ENCODE peak calls at places on chromosomes 16 and 17, in seven cellular contexts. P, D, U, L, W, B and C are unnamed samples.

GRCh38 chr17:7293821-7294613 is 422 bp downstream of the YBX2 start:
- DNase-seq in P (no peak), D (peak; percentile 32), U (peak; percentile 64), L (no peak), W (peak; percentile 42), B (no peak), C (no peak)

GRCh38 chr17:6753565-6753964 is 2.3 kb upstream of the XAF1 start:
- DNase-seq in P (no peak), D (no peak), U (no peak), L (no peak), W (no peak), B (no peak), C (no peak)

GRCh38 chr16:11418506-11418905 is 73.2 kb downstream of the RMI2 start:
- DNase-seq in P (no peak), D (no peak), U (no peak), L (no peak), W (no peak), B (no peak), C (no peak)

GRCh38 chr17:50577451-50577954 is 17.0 kb downstream of the CACNA1G start:
- DNase-seq in P (no peak), D (no peak), U (no peak), L (no peak), W (no peak), B (no peak), C (no peak)

GRCh38 chr16:84718-85452 is 6.9 kb downstream of the MPG start:
- DNase-seq in P (peak; percentile 97), D (peak; percentile 37), U (peak; percentile 97), L (no peak), W (peak; percentile 80), B (no peak), C (peak; percentile 79)

GRCh38 chr17:33342025-33342424 is 48.9 kb upstream of the ASIC2 start:
- DNase-seq in P (no peak), D (no peak), U (no peak), L (no peak), W (no peak), B (no peak), C (no peak)

GRCh38 chr17:28160610-28161009 is 118.1 kb downstream of the NLK start:
- DNase-seq in P (no peak), D (no peak), U (no peak), L (no peak), W (no peak), B (no peak), C (no peak)

GRCh38 chr17:74868251-74868907 is 4.4 kb downstream of the FDXR start:
- DNase-seq in P (no peak), D (no peak), U (no peak), L (no peak), W (no peak), B (no peak), C (no peak)

GRCh38 chr17:58344791-58345157 is 7.2 kb downstream of the SUPT4H1 start:
- DNase-seq in P (no peak), D (peak; percentile 67), U (no peak), L (no peak), W (no peak), B (no peak), C (no peak)

GRCh38 chr17:72462814-72463213 is 342.0 kb downstream of the SOX9 start:
- DNase-seq in P (no peak), D (no peak), U (no peak), L (no peak), W (no peak), B (no peak), C (no peak)

GRCh38 chr17:2361361-2361760 is 24.1 kb downstream of the SGSM2 start:
- DNase-seq in P (no peak), D (no peak), U (no peak), L (no peak), W (no peak), B (no peak), C (no peak)

GRCh38 chr17:61208301-61209098 is 191.1 kb upstream of the TBX2 start:
- DNase-seq in P (peak; percentile 53), D (no peak), U (peak; percentile 65), L (no peak), W (no peak), B (no peak), C (no peak)

GRCh38 chr17:3535253-3535995 is 22.2 kb downstream of the TRPV3 start:
- DNase-seq in P (peak; percentile 77), D (peak; percentile 41), U (peak; percentile 23), L (peak; percentile 72), W (peak; percentile 90), B (no peak), C (peak; percentile 89)

GRCh38 chr17:75925103-75925502 is 15.7 kb downstream of the FBF1 start:
- DNase-seq in P (no peak), D (no peak), U (no peak), L (no peak), W (no peak), B (no peak), C (no peak)

GRCh38 chr17:38442548-38442947 is 14.3 kb downstream of the ARHGAP23 start:
- DNase-seq in P (no peak), D (no peak), U (no peak), L (no peak), W (no peak), B (no peak), C (no peak)

GRCh38 chr17:17376362-17376761 is 73.2 kb downstream of the NT5M start:
- DNase-seq in P (peak; percentile 79), D (no peak), U (peak; percentile 64), L (no peak), W (no peak), B (no peak), C (no peak)

GRCh38 chr16:77434022-77434364 is 841 bp downstream of the ADAMTS18 start:
- DNase-seq in P (no peak), D (no peak), U (no peak), L (no peak), W (no peak), B (no peak), C (no peak)

GRCh38 chr16:56450275-56450889 is 750 bp downstream of the NUDT21 start:
- DNase-seq in P (peak; percentile 15), D (no peak), U (no peak), L (no peak), W (no peak), B (no peak), C (no peak)

GRCh38 chr17:81114694-81115093 is 50.6 kb upstream of the PVALEF start:
- DNase-seq in P (no peak), D (no peak), U (no peak), L (no peak), W (no peak), B (no peak), C (no peak)

GRCh38 chr17:49074851-49075540 is 57.6 kb upstream of the B4GALNT2 start:
- DNase-seq in P (no peak), D (no peak), U (peak; percentile 5), L (no peak), W (no peak), B (no peak), C (no peak)

GRCh38 chr17:27315322-27315721 is 21.4 kb downstream of the WSB1 start:
- DNase-seq in P (peak; percentile 90), D (no peak), U (peak; percentile 98), L (no peak), W (no peak), B (peak; percentile 94), C (no peak)

GRCh38 chr17:27494192-27495091 is 38.2 kb downstream of the KSR1 start:
- DNase-seq in P (peak; percentile 55), D (no peak), U (peak; percentile 91), L (no peak), W (no peak), B (no peak), C (no peak)

GRCh38 chr16:21001262-21001661 is 100.7 kb downstream of the LYRM1 start:
- DNase-seq in P (peak; percentile 45), D (no peak), U (peak; percentile 36), L (no peak), W (peak; percentile 40), B (peak; percentile 70), C (peak; percentile 24)
- TF ChIP-seq CTCF in P (peak; percentile 48), D (no peak), U (peak; percentile 41), L (peak; percentile 47), W (peak; percentile 11), B (no peak), C (peak; percentile 20)

DNA sequence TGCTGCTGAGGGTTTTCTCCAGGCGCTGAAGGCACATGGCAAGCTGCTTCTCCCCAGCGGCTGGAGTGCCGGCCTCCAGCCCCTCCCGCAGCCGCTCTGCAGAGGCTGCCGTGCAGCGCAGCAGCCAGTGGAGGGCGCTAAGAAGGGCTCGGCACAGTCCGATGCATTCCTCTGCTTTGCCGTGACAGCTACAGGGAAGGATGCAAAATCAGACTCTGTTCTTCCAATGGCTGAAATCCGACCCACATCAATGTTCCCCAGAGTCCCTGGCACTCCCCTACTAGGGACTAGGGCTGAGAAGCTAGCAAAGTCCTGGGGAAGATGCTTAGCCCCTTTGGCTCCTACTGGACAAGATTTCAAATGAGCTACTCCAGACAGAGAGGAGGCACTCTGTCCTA is 19.0 kb downstream of the MED24 start:
- DNase-seq in P (peak; percentile 64), D (no peak), U (no peak), L (peak; percentile 65), W (no peak), B (no peak), C (no peak)
- TF ChIP-seq CTCF in P (peak; percentile 95), D (no peak), U (no peak), L (peak; percentile 66), W (no peak), B (peak; percentile 62), C (peak; percentile 15)

GRCh38 chr17:42679492-42680330 is 1.9 kb downstream of the CCR10 start:
- DNase-seq in P (peak; percentile 78), D (peak; percentile 75), U (peak; percentile 69), L (peak; percentile 73), W (peak; percentile 89), B (no peak), C (peak; percentile 81)
- TF ChIP-seq CTCF in P (peak; percentile 36), D (peak; percentile 85), U (peak; percentile 55), L (peak; percentile 93), W (peak; percentile 97), B (peak; percentile 88), C (peak; percentile 97)

GRCh38 chr17:78498848-78499247 is 78.3 kb downstream of the DNAH17 start:
- DNase-seq in P (no peak), D (no peak), U (no peak), L (no peak), W (no peak), B (no peak), C (no peak)

GRCh38 chr17:78494961-78495330 is 82.2 kb downstream of the DNAH17 start:
- DNase-seq in P (no peak), D (no peak), U (no peak), L (no peak), W (no peak), B (no peak), C (no peak)

GRCh38 chr17:78496311-78496710 is 80.9 kb downstream of the DNAH17 start:
- DNase-seq in P (no peak), D (no peak), U (no peak), L (no peak), W (no peak), B (no peak), C (no peak)

GRCh38 chr17:78495634-78496033 is 81.6 kb downstream of the DNAH17 start:
- DNase-seq in P (no peak), D (no peak), U (no peak), L (no peak), W (no peak), B (no peak), C (no peak)

DNA sequence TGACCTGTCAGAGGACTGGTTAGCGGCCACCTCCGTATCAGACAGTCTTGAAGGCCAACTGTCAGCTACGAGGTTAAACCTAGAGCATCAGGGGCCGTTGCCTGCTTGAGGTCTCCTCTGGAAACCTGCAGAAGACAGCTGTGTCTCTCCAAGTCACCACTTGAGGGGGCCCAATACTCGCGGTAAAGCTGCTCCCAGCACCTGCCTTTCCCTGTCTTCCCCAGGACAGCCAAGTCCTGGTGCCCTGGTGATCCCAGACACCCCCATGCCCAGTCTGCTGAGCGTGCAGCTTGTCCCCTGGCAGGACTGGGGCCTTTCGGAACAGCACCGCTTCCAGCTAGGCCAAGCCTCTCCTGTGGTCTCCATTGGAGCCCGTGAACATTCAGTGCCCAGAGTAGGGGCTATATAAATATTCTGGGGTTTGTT is 80.1 kb downstream of the DNAH17 start:
- DNase-seq in P (peak; percentile 88), D (peak; percentile 48), U (peak; percentile 81), L (peak; percentile 63), W (peak; percentile 84), B (no peak), C (peak; percentile 85)
- TF ChIP-seq CTCF in P (peak; percentile 86), D (peak; percentile 36), U (peak; percentile 91), L (peak; percentile 78), W (peak; percentile 51), B (peak; percentile 82), C (peak; percentile 52)